ENCODE peak calls at places on chromosomes 3 and 15, in eight cellular contexts. L, M, R, T, G, W, B and P are unnamed samples.

GRCh38 chr15:49875392-49875791 is 243.6 kb downstream of the ATP8B4 start:
- DNase-seq in B (no peak), T (no peak), M (no peak), W (no peak), L (no peak), R (no peak), G (no peak), P (no peak)

GRCh38 chr3:114308830-114309229 is 15.0 kb downstream of the TIGIT start:
- DNase-seq in G (no peak), B (no peak), R (no peak), L (no peak), T (no peak), M (peak; percentile 58), W (peak; percentile 86), P (no peak)

GRCh38 chr3:99878005-99878404 is 60.3 kb downstream of the CMSS1 start:
- DNase-seq in W (no peak), G (no peak), M (no peak), L (no peak), R (no peak), T (no peak), B (no peak), P (no peak)

GRCh38 chr3:31762016-31762764 is 218.9 kb downstream of the OSBPL10 start:
- DNase-seq in B (no peak), M (no peak), R (no peak), W (no peak), T (peak; percentile 15), L (no peak), G (no peak), P (no peak)

GRCh38 chr15:82919231-82919886 is 33.2 kb downstream of the HOMER2 start:
- DNase-seq in L (no peak), T (no peak), W (peak; percentile 82), R (no peak), G (no peak), M (no peak), B (peak; percentile 27), P (peak; percentile 86)

GRCh38 chr3:190909908-190910307 is 47.4 kb upstream of the GMNC start:
- DNase-seq in G (no peak), T (no peak), M (no peak), B (no peak), R (no peak), L (no peak), W (no peak), P (no peak)

GRCh38 chr15:34223904-34224596 is 766 bp upstream of the EMC4 start:
- DNase-seq in T (peak; percentile 17), W (no peak), M (no peak), R (no peak), L (no peak), B (no peak), G (no peak), P (no peak)

GRCh38 chr3:120102674-120103073 is 8.4 kb upstream of the GSK3B start:
- DNase-seq in M (no peak), G (no peak), R (no peak), B (no peak), T (no peak), W (no peak), L (no peak), P (no peak)

GRCh38 chr3:127351775-127352350 is 64.0 kb upstream of the PRR20G start:
- DNase-seq in L (no peak), G (no peak), R (no peak), T (no peak), M (no peak), B (no peak), W (no peak), P (no peak)

GRCh38 chr3:157300091-157300490 is 136.6 kb upstream of the PTX3 start:
- DNase-seq in M (no peak), B (no peak), W (no peak), R (no peak), T (no peak), L (no peak), G (no peak), P (no peak)

DNA sequence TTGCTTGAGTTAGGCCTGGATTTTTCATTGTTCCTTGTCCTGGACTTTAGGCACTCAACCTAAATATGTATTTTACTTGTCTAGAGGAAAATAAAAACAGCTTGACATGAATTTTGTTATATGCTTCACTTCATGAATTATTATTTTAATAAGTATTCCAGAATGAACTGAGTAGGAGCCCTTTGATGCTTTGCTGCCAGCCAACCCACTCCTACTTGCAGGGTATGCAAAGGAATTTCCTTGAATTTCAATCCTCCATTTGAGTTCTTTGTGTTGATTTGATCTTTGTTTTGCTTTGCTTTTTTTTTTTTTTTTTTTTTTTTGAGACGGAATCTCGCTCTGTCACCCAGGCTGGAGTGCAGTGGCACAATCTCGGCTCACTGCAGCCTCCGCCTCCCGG is 11.6 kb downstream of the ARL6IP5 start:
- DNase-seq in W (no peak), L (no peak), B (no peak), G (no peak), R (no peak), T (no peak), M (no peak), P (no peak)
- H3K27ac ChIP-seq in W (peak overlapping the region; percentile 81), L (peak overlapping the region; percentile 53), B (peak overlapping the region; percentile 60), G (no peak overlapping the region), R (peak overlapping the region; percentile 0), T (no peak overlapping the region), M (peak overlapping the region; percentile 66), P (no peak overlapping the region)

GRCh38 chr3:189132125-189132744 is 39.5 kb upstream of the TPRG1 start:
- DNase-seq in T (no peak), W (peak; percentile 87), G (no peak), M (peak; percentile 69), B (peak; percentile 30), R (no peak), L (peak; percentile 9), P (no peak)
- H3K4me1 ChIP-seq in T (peaks cover under 1% of the 10 kb centered on the region), W (peaks cover 12% of the 10 kb centered on the region), G (peaks cover 8% of the 10 kb centered on the region), M (peaks cover 22% of the 10 kb centered on the region), B (no peaks in the 10 kb centered on the region), R (no peaks in the 10 kb centered on the region), L (no peaks in the 10 kb centered on the region), P (no peaks in the 10 kb centered on the region)

DNA sequence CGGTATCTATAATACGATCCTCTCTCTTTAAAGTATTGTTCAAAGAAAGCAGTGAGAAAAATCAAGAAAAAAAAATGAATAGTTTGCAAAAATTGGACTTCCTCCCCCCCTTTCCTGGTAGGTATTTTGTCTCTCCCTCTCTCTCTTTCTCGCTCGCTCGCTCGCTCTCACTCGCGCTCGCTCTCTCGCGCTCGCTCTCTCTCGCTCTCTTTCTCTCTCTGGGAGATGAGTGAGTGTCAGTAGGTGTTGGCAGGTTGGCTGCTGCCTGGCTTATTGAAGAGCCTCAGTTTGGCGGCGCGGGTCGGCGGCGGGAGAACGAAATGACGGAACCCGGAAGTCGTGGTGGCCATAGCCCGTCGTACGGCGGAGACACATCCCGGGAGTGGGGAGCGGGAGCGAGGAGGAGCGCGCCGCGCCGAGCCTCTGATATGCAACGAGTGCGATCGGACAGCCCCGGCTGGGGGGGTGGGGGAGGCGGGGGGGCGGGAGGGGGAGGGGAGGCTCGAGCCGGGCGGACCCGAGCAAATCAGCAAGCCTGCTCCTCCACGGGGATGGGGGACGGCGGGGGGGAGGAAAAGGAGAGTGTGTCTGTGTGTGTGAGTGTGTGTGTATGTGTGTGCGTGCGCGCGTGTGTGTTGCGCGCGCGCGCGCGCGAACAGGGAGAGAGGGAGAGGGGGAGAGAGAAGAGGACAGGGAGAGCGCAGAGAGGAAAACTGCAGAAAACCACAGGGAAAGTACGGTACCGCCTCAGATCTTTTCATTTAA is at the start of gene MEIS2:
- DNase-seq in G (peak; percentile 67), L (peak; percentile 37), W (peak; percentile 89), M (no peak), T (peak; percentile 94), R (peak; percentile 97), B (peak; percentile 92), P (peak; percentile 93)
- H3K27ac ChIP-seq in G (peak within 1 kb of the TSS; percentile 82), L (peak within 1 kb of the TSS; percentile 88), W (peak within 1 kb of the TSS; percentile 92), M (no peak within 1 kb of the TSS), T (peak within 1 kb of the TSS; percentile 46), R (peak within 1 kb of the TSS; percentile 77), B (peak within 1 kb of the TSS; percentile 97), P (peak within 1 kb of the TSS; percentile 93)

GRCh38 chr15:68792901-68793766 is 27.6 kb downstream of the ANP32A start:
- DNase-seq in L (no peak), W (no peak), B (peak; percentile 37), T (no peak), M (no peak), R (no peak), G (no peak), P (peak; percentile 87)

GRCh38 chr15:68793776-68794175 is 26.9 kb downstream of the ANP32A start:
- DNase-seq in G (no peak), M (no peak), T (no peak), B (no peak), R (no peak), W (no peak), L (no peak), P (no peak)

GRCh38 chr15:68789921-68790575 is 30.6 kb downstream of the ANP32A start:
- DNase-seq in B (peak; percentile 18), T (peak; percentile 51), R (no peak), G (no peak), W (no peak), L (no peak), M (no peak), P (no peak)

GRCh38 chr15:68790910-68791309 is 29.8 kb downstream of the ANP32A start:
- DNase-seq in T (no peak), R (no peak), W (no peak), B (no peak), L (no peak), G (no peak), M (no peak), P (no peak)

DNA sequence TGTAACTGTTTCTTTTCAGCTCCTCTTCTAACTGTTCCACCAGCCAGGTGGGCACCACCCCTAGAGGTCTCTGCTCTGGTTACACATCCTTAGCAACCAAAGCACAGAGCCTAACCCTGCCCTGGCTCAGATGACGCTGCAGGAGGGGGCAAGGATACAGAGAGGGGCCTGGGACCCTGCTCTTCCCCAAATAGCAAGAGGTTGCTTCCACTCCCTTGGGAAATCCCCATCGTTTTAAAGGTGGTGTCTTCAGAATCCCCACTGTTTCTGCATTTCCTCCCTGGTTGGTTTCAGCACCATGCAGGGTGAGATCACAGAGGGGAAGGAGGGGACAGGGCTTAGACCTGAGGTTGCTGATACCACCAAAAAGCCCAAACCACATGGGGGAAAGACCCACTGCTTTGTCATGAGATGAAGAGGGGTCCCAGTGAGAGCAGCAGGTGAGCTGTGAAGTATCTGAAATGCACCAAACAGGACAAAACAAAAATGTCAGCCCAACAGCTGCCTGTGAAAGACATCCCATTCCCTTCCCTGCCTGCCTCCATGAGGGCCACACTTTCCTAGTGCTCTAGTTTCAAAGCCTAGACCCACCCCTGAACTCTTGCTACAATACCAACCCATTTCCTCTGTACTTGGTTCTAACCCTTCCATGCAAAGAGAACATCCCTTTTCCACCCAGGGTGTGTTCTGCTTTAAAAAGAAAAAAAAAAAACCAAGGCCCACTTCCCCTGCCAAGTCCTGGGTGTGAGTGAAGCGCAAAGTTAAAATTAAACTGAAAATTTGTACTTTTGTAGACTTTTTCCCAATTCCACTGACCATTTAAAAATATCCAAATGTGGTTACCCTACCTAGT is 29.0 kb downstream of the ANP32A start:
- DNase-seq in G (no peak), B (no peak), T (no peak), M (peak; percentile 10), L (peak; percentile 87), W (no peak), R (no peak), P (no peak)
- H3K4me1 ChIP-seq in G (peaks cover 61% of the 10 kb centered on the region), B (peaks cover 61% of the 10 kb centered on the region), T (peaks cover 51% of the 10 kb centered on the region), M (peaks cover 45% of the 10 kb centered on the region), L (peaks cover 72% of the 10 kb centered on the region), W (peaks cover 88% of the 10 kb centered on the region), R (peaks cover 3% of the 10 kb centered on the region), P (peaks cover 53% of the 10 kb centered on the region)